ENCODE peak calls at places on chromosomes 3 and 15, in nine cellular contexts. I, B, D, R, N, S, K, Y and E are unnamed samples.

GRCh38 chr15:70030851-70031645 is 66.7 kb downstream of the TLE3 start:
- DNase-seq in I (no peak), B (no peak), D (no peak), R (no peak), N (no peak), S (no peak), K (no peak), Y (peak), E (no peak)

GRCh38 chr3:155739154-155739553 is 5.7 kb downstream of the PLCH1 start:
- DNase-seq in I (no peak), B (no peak), D (no peak), R (no peak), N (peak), S (no peak), K (peak), Y (no peak), E (no peak)

GRCh38 chr15:46365612-46366011 is 730.8 kb downstream of the SQOR start:
- DNase-seq in I (no peak), B (peak), D (no peak), R (peak), N (peak), S (no peak), K (no peak), Y (no peak), E (no peak)

GRCh38 chr3:100682056-100682853 is 27.0 kb upstream of the TFG start:
- DNase-seq in I (no peak), B (no peak), D (peak), R (no peak), N (peak), S (no peak), K (no peak), Y (no peak), E (no peak)

GRCh38 chr3:149216195-149216869 is 5.3 kb downstream of the CP start:
- DNase-seq in I (no peak), B (no peak), D (no peak), R (peak), N (peak), S (no peak), K (no peak), Y (no peak), E (no peak)

GRCh38 chr15:49273734-49274318 is 103.8 kb downstream of the GALK2 start:
- DNase-seq in I (no peak), B (no peak), D (no peak), R (no peak), N (peak), S (no peak), K (no peak), Y (no peak), E (no peak)

GRCh38 chr3:100994187-100994586 is 966 bp upstream of the ABI3BP start:
- DNase-seq in I (no peak), B (no peak), D (no peak), R (no peak), N (no peak), S (no peak), K (no peak), Y (no peak), E (no peak)

GRCh38 chr3:14286887-14287496 is 108.4 kb downstream of the LSM3 start:
- DNase-seq in I (no peak), B (no peak), D (no peak), R (no peak), N (no peak), S (no peak), K (no peak), Y (no peak), E (no peak)

GRCh38 chr3:126113238-126113555 is 29.3 kb upstream of the SLC41A3 start:
- DNase-seq in I (no peak), B (no peak), D (no peak), R (no peak), N (no peak), S (no peak), K (no peak), Y (no peak), E (no peak)

GRCh38 chr15:40122239-40122638 is 13.6 kb upstream of the BMF start:
- DNase-seq in I (no peak), B (no peak), D (no peak), R (no peak), N (no peak), S (no peak), K (no peak), Y (no peak), E (no peak)

GRCh38 chr3:124041553-124041952 is 49.6 kb upstream of the ROPN1 start:
- DNase-seq in I (no peak), B (no peak), D (no peak), R (no peak), N (no peak), S (no peak), K (no peak), Y (no peak), E (no peak)

GRCh38 chr3:115385935-115386334 is 237.4 kb upstream of the GAP43 start:
- DNase-seq in I (no peak), B (no peak), D (no peak), R (no peak), N (no peak), S (no peak), K (no peak), Y (no peak), E (no peak)

GRCh38 chr3:115386347-115386746 is 237.0 kb upstream of the GAP43 start:
- DNase-seq in I (no peak), B (no peak), D (no peak), R (no peak), N (no peak), S (no peak), K (no peak), Y (no peak), E (no peak)

GRCh38 chr3:115388825-115389224 is 234.5 kb upstream of the GAP43 start:
- DNase-seq in I (no peak), B (no peak), D (no peak), R (no peak), N (no peak), S (no peak), K (peak), Y (no peak), E (no peak)

DNA sequence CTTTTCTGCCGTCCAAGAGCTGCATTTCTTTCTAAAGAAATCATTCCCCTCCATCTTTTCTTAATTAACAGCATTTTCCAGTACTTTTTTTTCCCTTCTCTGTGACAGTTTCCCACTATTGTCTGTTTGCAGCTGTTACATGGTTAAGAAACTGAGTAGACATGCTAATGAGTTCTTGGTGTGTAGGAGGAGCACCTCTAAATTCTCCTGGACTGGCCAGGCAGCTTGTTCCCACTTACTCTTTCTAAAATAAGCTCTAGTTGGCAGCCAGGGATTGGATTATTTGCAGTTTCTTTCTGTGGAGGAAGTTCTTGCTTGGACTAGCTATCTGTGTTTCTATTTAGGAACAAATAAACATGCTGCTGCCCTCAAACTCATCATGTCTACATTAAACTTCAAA is 235.1 kb upstream of the GAP43 start:
- DNase-seq in I (no peak), B (no peak), D (no peak), R (peak), N (peak), S (no peak), K (peak), Y (no peak), E (no peak)
- H3K27ac ChIP-seq in I (no peak), B (no peak), D (no peak), R (no peak), N (no peak), S (no peak), K (no peak), Y (no peak), E (no peak)

GRCh38 chr3:60737633-60738399 is 513.4 kb downstream of the FHIT start:
- DNase-seq in I (no peak), B (no peak), D (no peak), R (no peak), N (no peak), S (no peak), K (no peak), Y (no peak), E (no peak)
- H2AFZ ChIP-seq in I (no peak), B (no peak), D (no peak), R (no peak), N (no peak), S (no peak), K (no peak), Y (no peak), E (no peak)

DNA sequence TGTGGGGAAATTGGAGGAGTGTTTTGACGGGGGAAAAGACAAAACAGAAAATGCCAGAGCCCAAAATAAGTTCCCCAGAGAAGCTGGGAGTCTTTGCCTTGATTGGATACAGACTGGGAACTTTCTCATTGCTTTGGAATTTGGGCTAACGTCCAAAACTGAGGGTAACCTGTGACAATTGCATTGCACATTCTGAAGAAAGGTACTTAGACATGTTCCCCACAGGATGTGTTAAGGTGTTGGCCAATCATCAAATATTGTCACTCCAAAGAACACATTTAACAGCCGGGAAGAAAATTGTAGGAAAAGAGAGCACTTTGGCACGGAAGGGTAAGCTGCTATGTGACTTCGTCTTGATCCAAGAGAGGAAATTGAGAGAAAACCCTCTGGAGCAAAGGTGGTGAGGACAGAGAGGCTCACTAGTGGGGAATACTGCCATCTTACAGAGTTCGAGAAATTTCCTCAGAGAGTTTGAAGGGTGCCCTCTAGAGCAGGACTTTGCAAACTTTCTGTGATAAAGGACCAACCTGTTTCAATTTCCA is 619.5 kb upstream of the TBL1XR1 start:
- DNase-seq in I (peak), B (peak), D (no peak), R (peak), N (peak), S (no peak), K (peak), Y (peak), E (no peak)
- H3K27ac ChIP-seq in I (no peak), B (peak), D (no peak), R (no peak), N (no peak), S (no peak), K (no peak), Y (peak), E (no peak)

GRCh38 chr3:127763337-127763736 is 59.0 kb downstream of the MGLL start:
- DNase-seq in I (no peak), B (no peak), D (no peak), R (no peak), N (no peak), S (no peak), K (no peak), Y (no peak), E (no peak)
- H2AFZ ChIP-seq in I (no peak), B (no peak), D (no peak), R (no peak), N (no peak), S (no peak), K (peak), Y (no peak), E (no peak)

GRCh38 chr3:190320594-190321362 is 1.5 kb downstream of the CLDN1 start:
- DNase-seq in I (no peak), B (no peak), D (no peak), R (no peak), N (no peak), S (no peak), K (no peak), Y (no peak), E (no peak)

GRCh38 chr3:190319660-190320059 is 2.6 kb downstream of the CLDN1 start:
- DNase-seq in I (no peak), B (peak), D (no peak), R (no peak), N (no peak), S (no peak), K (peak), Y (peak), E (no peak)

GRCh38 chr3:190322604-190323240 is 476 bp upstream of the CLDN1 start:
- DNase-seq in I (no peak), B (no peak), D (peak), R (peak), N (no peak), S (no peak), K (no peak), Y (no peak), E (peak)

GRCh38 chr3:190323241-190323617 is 983 bp upstream of the CLDN1 start:
- DNase-seq in I (no peak), B (no peak), D (peak), R (no peak), N (no peak), S (no peak), K (no peak), Y (no peak), E (peak)

DNA sequence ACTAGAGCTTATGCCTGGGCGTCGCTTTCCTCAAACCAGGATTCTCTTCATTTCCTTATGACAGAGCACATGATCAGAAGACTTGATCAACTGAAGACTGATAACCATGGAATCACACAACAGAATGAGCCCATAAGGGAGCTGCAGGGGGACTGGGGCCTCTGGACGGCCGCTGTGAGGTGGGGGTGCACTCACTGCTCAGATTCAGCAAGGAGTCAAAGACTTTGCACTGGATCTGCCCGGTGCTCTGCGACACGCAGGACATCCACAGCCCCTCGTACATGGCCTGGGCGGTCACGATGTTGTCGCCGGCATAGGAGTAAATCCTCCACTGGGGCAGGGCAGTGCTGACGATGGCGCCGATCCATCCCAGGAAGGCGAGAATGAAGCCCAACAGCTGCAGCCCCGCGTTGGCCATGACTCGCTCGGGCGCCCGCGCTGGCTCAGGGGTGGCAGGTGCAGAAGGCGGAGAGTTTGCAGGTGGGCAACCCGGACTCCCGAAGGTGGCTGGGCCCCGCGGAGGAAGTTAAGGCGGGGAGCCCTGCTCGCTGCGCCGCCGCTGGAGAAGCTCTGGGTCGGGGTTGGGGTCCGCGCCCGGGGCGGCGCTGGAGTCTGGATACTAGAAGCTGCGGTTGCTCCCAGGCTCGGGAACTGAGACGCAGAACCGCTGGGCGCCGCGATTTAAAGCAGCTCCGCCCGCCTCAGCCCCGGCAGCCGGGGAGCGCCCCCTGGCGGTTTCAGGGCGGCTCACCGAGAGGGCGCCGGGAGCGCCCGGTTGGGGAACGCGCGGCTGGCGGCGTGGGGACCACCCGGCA is at the start of gene CLDN1:
- DNase-seq in I (peak), B (peak), D (peak), R (peak), N (peak), S (peak), K (peak), Y (peak), E (peak)
- H3K27ac ChIP-seq in I (no peak), B (no peak), D (no peak), R (no peak), N (no peak), S (no peak), K (peak), Y (peak), E (peak)

DNA sequence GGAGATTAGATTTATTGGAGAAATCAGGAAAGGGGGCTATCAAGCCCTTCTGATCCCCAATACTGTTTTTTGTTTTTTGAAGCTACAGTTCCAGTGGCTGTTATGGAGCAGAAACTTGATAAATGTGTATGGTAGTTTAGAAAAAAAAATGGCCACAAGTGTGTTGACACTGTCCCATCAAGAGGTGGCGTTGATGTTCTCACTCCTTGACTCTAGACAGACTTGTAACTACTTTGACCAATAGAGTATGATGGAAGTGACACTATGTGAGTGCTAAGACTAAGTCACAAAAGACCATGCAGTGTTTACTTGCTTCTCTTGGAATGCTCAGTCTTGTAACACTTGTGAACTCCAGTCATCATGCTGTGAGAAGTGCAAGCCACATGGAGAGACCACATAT is 356.7 kb downstream of the PDCD6IP start:
- DNase-seq in I (no peak), B (no peak), D (no peak), R (no peak), N (no peak), S (no peak), K (no peak), Y (no peak), E (peak)
- H2AFZ ChIP-seq in I (no peak), B (no peak), D (peak), R (no peak), N (no peak), S (no peak), K (no peak), Y (no peak), E (no peak)

GRCh38 chr15:59688383-59688887 is 685 bp downstream of the BNIP2 start:
- DNase-seq in I (peak), B (peak), D (peak), R (peak), N (peak), S (peak), K (peak), Y (peak), E (peak)

GRCh38 chr15:59688888-59689625 is at the start of gene BNIP2:
- DNase-seq in I (peak), B (peak), D (peak), R (peak), N (peak), S (peak), K (peak), Y (peak), E (peak)

GRCh38 chr15:59686389-59686788 is 2.7 kb downstream of the BNIP2 start:
- DNase-seq in I (no peak), B (no peak), D (no peak), R (no peak), N (no peak), S (no peak), K (no peak), Y (no peak), E (no peak)

GRCh38 chr15:59689626-59690236 is 611 bp upstream of the BNIP2 start:
- DNase-seq in I (peak), B (peak), D (peak), R (peak), N (peak), S (peak), K (peak), Y (peak), E (no peak)

GRCh38 chr15:59687831-59688230 is 1.3 kb downstream of the BNIP2 start:
- DNase-seq in I (no peak), B (no peak), D (no peak), R (peak), N (peak), S (no peak), K (peak), Y (no peak), E (no peak)
- H3K27ac ChIP-seq in I (no peak), B (no peak), D (no peak), R (peak), N (peak), S (no peak), K (peak), Y (peak), E (peak)

DNA sequence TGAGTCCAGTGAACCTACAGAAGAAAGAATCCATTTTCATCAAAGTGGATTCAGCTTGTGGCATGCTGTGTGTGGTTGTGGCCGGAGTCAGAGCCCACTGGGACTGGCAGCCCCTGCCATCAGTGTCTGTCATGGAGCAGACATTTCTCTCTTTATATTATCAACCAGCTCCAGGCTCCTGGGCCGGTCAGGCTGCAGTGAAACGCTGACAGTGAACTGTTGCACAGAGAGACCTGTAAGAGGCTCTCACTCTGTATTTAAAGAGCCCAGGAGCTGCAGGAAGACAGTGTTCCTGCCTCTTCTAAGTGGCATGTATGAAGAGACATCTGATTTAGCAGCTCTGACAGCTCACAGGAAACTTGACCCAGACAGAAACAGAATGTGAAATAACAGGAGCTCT is 1523.6 kb upstream of the CADM2 start:
- DNase-seq in I (no peak), B (no peak), D (no peak), R (no peak), N (no peak), S (peak), K (no peak), Y (no peak), E (no peak)
- H2AFZ ChIP-seq in I (no peak), B (peak), D (peak), R (no peak), N (no peak), S (peak), K (no peak), Y (no peak), E (no peak)

GRCh38 chr15:67137319-67137718 is 71.9 kb downstream of the SMAD3 start:
- DNase-seq in I (no peak), B (no peak), D (no peak), R (no peak), N (no peak), S (no peak), K (no peak), Y (no peak), E (peak)

GRCh38 chr15:67134577-67135492 is 69.4 kb downstream of the SMAD3 start:
- DNase-seq in I (no peak), B (no peak), D (no peak), R (no peak), N (no peak), S (no peak), K (no peak), Y (no peak), E (no peak)

GRCh38 chr15:67136802-67137201 is 71.4 kb downstream of the SMAD3 start:
- DNase-seq in I (no peak), B (no peak), D (no peak), R (no peak), N (no peak), S (no peak), K (no peak), Y (no peak), E (no peak)

GRCh38 chr15:67133738-67134576 is 68.6 kb downstream of the SMAD3 start:
- DNase-seq in I (no peak), B (no peak), D (peak), R (no peak), N (peak), S (peak), K (peak), Y (peak), E (peak)

GRCh38 chr15:67135494-67135893 is 70.1 kb downstream of the SMAD3 start:
- DNase-seq in I (no peak), B (no peak), D (no peak), R (peak), N (peak), S (no peak), K (peak), Y (no peak), E (no peak)
- H3K27ac ChIP-seq in I (no peak), B (peak), D (no peak), R (peak), N (peak), S (no peak), K (peak), Y (peak), E (peak)